ENCODE peak calls at places on chromosomes 3 and 15, in nine cellular contexts. Z is A549; D is CD8-positive, alpha-beta memory T cell; W is GM12865; O is mucosa of descending colon; Q is colonic mucosa; V is AG09309; N is neuronal stem cell; K is naive thymus-derived CD4-positive, alpha-beta T cell. T is an unnamed sample.

GRCh38 chr3:48077835-48078234 is 61.6 kb upstream of the MAP4 start:
- DNase-seq in W (no peak), O (no peak), N (no peak), Z (no peak), D (no peak), K (no peak), Q (no peak), V (peak; percentile 49), T (no peak)

GRCh38 chr3:65252266-65252665 is 564.5 kb upstream of the ADAMTS9 start:
- DNase-seq in N (no peak), Q (no peak), W (no peak), O (no peak), D (no peak), Z (no peak), K (no peak), V (no peak), T (no peak)

GRCh38 chr15:67107014-67107812 is 41.8 kb downstream of the SMAD3 start:
- DNase-seq in Z (peak; percentile 99), N (no peak), V (peak; percentile 98), K (no peak), D (no peak), W (peak; percentile 40), O (peak; percentile 61), Q (peak; percentile 65), T (peak; percentile 29)

GRCh38 chr3:32239638-32240550 is 1.4 kb downstream of the CMTM8 start:
- DNase-seq in V (no peak), Z (peak; percentile 79), W (peak; percentile 46), Q (peak; percentile 67), O (no peak), D (peak; percentile 53), K (peak; percentile 59), N (peak; percentile 14), T (peak; percentile 15)

GRCh38 chr3:127043041-127043641 is 60.2 kb downstream of the PLXNA1 start:
- DNase-seq in O (no peak), K (no peak), V (no peak), W (peak; percentile 24), Q (no peak), Z (no peak), N (no peak), D (peak; percentile 46), T (no peak)

GRCh38 chr15:101320501-101321052 is 25.5 kb upstream of the SNRPA1 start:
- DNase-seq in Z (no peak), W (peak; percentile 58), Q (no peak), K (peak; percentile 74), V (no peak), N (peak; percentile 14), O (peak; percentile 44), D (peak; percentile 74), T (peak; percentile 12)

GRCh38 chr15:26640601-26641000 is 132.3 kb downstream of the GABRB3 start:
- DNase-seq in K (no peak), Q (no peak), V (no peak), N (no peak), O (no peak), Z (no peak), D (no peak), W (no peak), T (no peak)

GRCh38 chr15:57443486-57443885 is 67.2 kb downstream of the CGNL1 start:
- DNase-seq in Z (no peak), Q (no peak), K (no peak), D (no peak), N (no peak), V (no peak), W (no peak), O (no peak), T (no peak)

GRCh38 chr15:37967788-37968187 is 33.3 kb downstream of the TMCO5A start:
- DNase-seq in D (no peak), V (no peak), K (no peak), N (no peak), W (no peak), Z (no peak), Q (no peak), O (no peak), T (no peak)

GRCh38 chr3:155007729-155008128 is 72.4 kb upstream of the MME start:
- DNase-seq in Z (no peak), D (no peak), N (no peak), K (no peak), Q (no peak), O (no peak), W (no peak), V (no peak), T (no peak)

DNA sequence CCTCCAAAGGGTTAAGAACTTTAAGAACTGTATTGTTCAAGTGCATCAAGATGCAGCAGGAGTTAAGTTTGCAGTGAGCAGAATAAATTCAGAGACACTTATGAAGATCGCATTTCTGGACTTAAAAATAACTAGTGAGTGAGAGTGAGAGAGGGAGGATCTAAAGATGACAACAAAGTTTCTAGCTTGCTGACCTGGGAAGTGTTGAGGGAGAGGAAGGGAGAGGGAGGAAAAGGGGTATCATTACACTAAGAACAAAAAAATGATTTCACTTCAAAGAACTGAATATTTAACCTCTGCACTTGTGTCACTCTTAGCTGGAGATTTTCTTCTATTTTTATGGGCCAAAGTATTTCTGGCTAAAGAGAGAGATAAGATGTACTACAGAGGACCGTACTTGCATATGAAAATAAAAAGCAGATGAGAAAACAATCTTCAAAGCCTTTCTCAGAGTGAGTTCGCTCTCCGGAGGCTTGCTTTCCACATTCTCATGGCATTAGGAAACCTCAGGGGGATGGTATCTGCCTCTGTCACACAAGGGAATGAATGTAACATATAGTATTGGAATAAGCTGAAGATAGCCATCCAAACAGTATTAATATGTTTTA is 91.4 kb upstream of the TJP1 start:
- DNase-seq in W (no peak), Q (no peak), Z (no peak), V (peak; percentile 55), O (no peak), D (no peak), N (no peak), K (no peak), T (no peak)
- H3K4me3 ChIP-seq in W (no peak overlapping the region), Q (no peak overlapping the region), Z (no peak overlapping the region), V (no peak overlapping the region), O (no peak overlapping the region), D (no peak overlapping the region), N (no peak overlapping the region), K (no peak overlapping the region), T (no peak overlapping the region)

DNA sequence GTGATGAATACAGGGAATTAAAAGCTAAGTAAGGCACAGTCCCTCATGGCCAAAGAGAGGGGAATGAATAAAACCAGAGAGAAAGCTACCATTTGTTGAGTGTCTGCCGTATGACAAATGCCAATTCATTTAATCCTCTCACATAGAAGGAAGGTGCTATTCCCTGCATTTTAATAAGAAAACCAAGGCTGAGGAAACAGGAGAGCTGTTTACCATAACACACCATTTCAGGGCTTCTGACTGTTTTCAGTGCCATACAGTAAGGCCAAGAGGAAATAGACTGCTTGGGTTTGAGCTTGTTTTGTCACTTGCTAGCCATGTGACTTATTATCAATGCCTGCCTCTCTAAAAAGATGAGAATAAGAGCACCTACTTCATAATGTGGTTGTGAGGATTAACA is 10.1 kb downstream of the BTBD1 start:
- DNase-seq in D (no peak), Z (no peak), N (no peak), K (no peak), W (no peak), O (no peak), Q (no peak), V (no peak), T (no peak)
- H3K4me3 ChIP-seq in D (no peak overlapping the region), Z (no peak overlapping the region), N (no peak overlapping the region), K (no peak overlapping the region), W (no peak overlapping the region), O (no peak overlapping the region), Q (no peak overlapping the region), V (no peak overlapping the region), T (no peak overlapping the region)

GRCh38 chr3:57972421-57973111 is 35.7 kb upstream of the FLNB start:
- DNase-seq in Q (peak; percentile 89), K (no peak), D (no peak), O (peak; percentile 86), Z (no peak), W (no peak), N (no peak), V (no peak), T (no peak)
- H3K4me3 ChIP-seq in Q (no peak overlapping the region), K (no peak overlapping the region), D (no peak overlapping the region), O (no peak overlapping the region), Z (no peak overlapping the region), W (no peak overlapping the region), N (no peak overlapping the region), V (no peak overlapping the region), T (no peak overlapping the region)

GRCh38 chr15:45112592-45113379 is 1.2 kb downstream of the DUOX2 start:
- DNase-seq in W (no peak), V (no peak), K (no peak), Z (peak; percentile 13), O (no peak), D (peak; percentile 31), Q (no peak), N (no peak), T (no peak)
- H3K4me3 ChIP-seq in W (no peak overlapping the region), V (no peak overlapping the region), K (no peak overlapping the region), Z (peak overlapping the region; percentile 8), O (no peak overlapping the region), D (peak overlapping the region; percentile 6), Q (peak overlapping the region; percentile 48), N (no peak overlapping the region), T (peak overlapping the region; percentile 35)

GRCh38 chr15:88257311-88257901 is 867 bp upstream of the NTRK3 start:
- DNase-seq in N (peak; percentile 23), Z (no peak), O (no peak), K (no peak), W (no peak), Q (no peak), V (no peak), D (no peak), T (no peak)

GRCh38 chr15:88256261-88257230 is at the start of gene NTRK3:
- DNase-seq in Z (no peak), Q (no peak), K (no peak), D (no peak), O (no peak), V (no peak), W (no peak), N (peak; percentile 42), T (no peak)

GRCh38 chr15:88255496-88256171 is 905 bp downstream of the NTRK3 start:
- DNase-seq in Z (peak; percentile 55), Q (no peak), O (no peak), K (no peak), N (peak; percentile 63), W (no peak), V (no peak), D (no peak), T (no peak)

GRCh38 chr15:88255109-88255495 is 1.4 kb downstream of the NTRK3 start:
- DNase-seq in N (no peak), V (no peak), K (no peak), O (no peak), Q (no peak), Z (no peak), W (no peak), D (no peak), T (no peak)

GRCh38 chr15:88258021-88258641 is 1.6 kb upstream of the NTRK3 start:
- DNase-seq in V (no peak), Z (peak; percentile 75), Q (no peak), K (no peak), O (no peak), N (peak; percentile 51), W (no peak), D (no peak), T (no peak)
- H3K4me3 ChIP-seq in V (no peak overlapping the region), Z (peak overlapping the region; percentile 81), Q (no peak overlapping the region), K (no peak overlapping the region), O (no peak overlapping the region), N (no peak overlapping the region), W (no peak overlapping the region), D (no peak overlapping the region), T (no peak overlapping the region)

GRCh38 chr3:1048558-1048957 is 44.3 kb upstream of the CNTN6 start:
- DNase-seq in Z (no peak), Q (no peak), O (no peak), V (no peak), N (no peak), D (no peak), K (no peak), W (no peak), T (no peak)
- H3K4me3 ChIP-seq in Z (no peak overlapping the region), Q (no peak overlapping the region), O (no peak overlapping the region), V (no peak overlapping the region), N (no peak overlapping the region), D (no peak overlapping the region), K (no peak overlapping the region), W (no peak overlapping the region), T (no peak overlapping the region)

T was measured in effector memory CD4-positive, alpha-beta T cell.